ENCODE peak calls at places on chromosome 1, in eight cellular contexts. One of them, this sample, is unnamed.
A peak's percentile ranks its signal among the peaks of the same experiment; 100 is the strongest.

GRCh38 chr1:44544960-44545359 is 129.3 kb downstream of the TMEM53 start:
- DNase-seq in ovary: no peak
- DNase-seq in A549: no peak
- DNase-seq in kidney: no peak
- DNase-seq in aorta: no peak
- DNase-seq in CD4-positive, alpha-beta memory T cell: no peak
- DNase-seq in heart left ventricle: no peak
- DNase-seq in IMR-90: no peak
- DNase-seq in this sample: no peak

GRCh38 chr1:7589080-7589735 is 181.9 kb upstream of the VAMP3 start:
- DNase-seq in CD4-positive, alpha-beta memory T cell: no peak
- DNase-seq in IMR-90: no peak
- DNase-seq in heart left ventricle: no peak
- DNase-seq in ovary: no peak
- DNase-seq in aorta: peak; percentile 17
- DNase-seq in A549: no peak
- DNase-seq in kidney: peak; percentile 25
- DNase-seq in this sample: no peak

GRCh38 chr1:1616045-1616821 is 933 bp downstream of the MIB2 start:
- DNase-seq in IMR-90: peak; percentile 37
- DNase-seq in A549: no peak
- DNase-seq in aorta: peak; percentile 62
- DNase-seq in ovary: no peak
- DNase-seq in heart left ventricle: peak; percentile 69
- DNase-seq in kidney: no peak
- DNase-seq in CD4-positive, alpha-beta memory T cell: peak; percentile 47
- DNase-seq in this sample: peak; percentile 23

GRCh38 chr1:178940022-178940765 is 69.3 kb upstream of the ANGPTL1 start:
- DNase-seq in kidney: no peak
- DNase-seq in CD4-positive, alpha-beta memory T cell: no peak
- DNase-seq in ovary: no peak
- DNase-seq in IMR-90: peak; percentile 89
- DNase-seq in A549: no peak
- DNase-seq in heart left ventricle: no peak
- DNase-seq in aorta: no peak
- DNase-seq in this sample: no peak

GRCh38 chr1:26029864-26030481 is 8.4 kb downstream of the EXTL1 start:
- DNase-seq in kidney: no peak
- DNase-seq in heart left ventricle: no peak
- DNase-seq in CD4-positive, alpha-beta memory T cell: no peak
- DNase-seq in aorta: no peak
- DNase-seq in ovary: no peak
- DNase-seq in A549: no peak
- DNase-seq in IMR-90: no peak
- DNase-seq in this sample: no peak

GRCh38 chr1:41726899-41727748 is 191.6 kb downstream of the HIVEP3 start:
- DNase-seq in IMR-90: no peak
- DNase-seq in kidney: peak; percentile 82
- DNase-seq in A549: no peak
- DNase-seq in heart left ventricle: peak; percentile 83
- DNase-seq in CD4-positive, alpha-beta memory T cell: no peak
- DNase-seq in aorta: peak; percentile 91
- DNase-seq in ovary: no peak
- DNase-seq in this sample: no peak

GRCh38 chr1:15206418-15207030 is 40.5 kb upstream of the FHAD1 start:
- DNase-seq in kidney: no peak
- DNase-seq in IMR-90: peak; percentile 58
- DNase-seq in A549: no peak
- DNase-seq in CD4-positive, alpha-beta memory T cell: no peak
- DNase-seq in heart left ventricle: no peak
- DNase-seq in ovary: no peak
- DNase-seq in aorta: peak; percentile 26
- DNase-seq in this sample: no peak

GRCh38 chr1:11374079-11374747 is 101.2 kb downstream of the UBIAD1 start:
- DNase-seq in CD4-positive, alpha-beta memory T cell: no peak
- DNase-seq in A549: no peak
- DNase-seq in kidney: no peak
- DNase-seq in ovary: peak; percentile 17
- DNase-seq in IMR-90: no peak
- DNase-seq in aorta: no peak
- DNase-seq in heart left ventricle: no peak
- DNase-seq in this sample: no peak

GRCh38 chr1:207950750-207951149 is 39.8 kb upstream of the CD34 start:
- DNase-seq in IMR-90: no peak
- DNase-seq in A549: no peak
- DNase-seq in ovary: no peak
- DNase-seq in CD4-positive, alpha-beta memory T cell: no peak
- DNase-seq in kidney: no peak
- DNase-seq in heart left ventricle: no peak
- DNase-seq in aorta: no peak
- DNase-seq in this sample: no peak

GRCh38 chr1:21666572-21667320 is 2.4 kb downstream of the RAP1GAP start:
- DNase-seq in heart left ventricle: no peak
- DNase-seq in A549: no peak
- DNase-seq in IMR-90: no peak
- DNase-seq in ovary: no peak
- DNase-seq in CD4-positive, alpha-beta memory T cell: no peak
- DNase-seq in kidney: no peak
- DNase-seq in aorta: peak; percentile 34
- DNase-seq in this sample: no peak

GRCh38 chr1:8874230-8875201 is 4.0 kb downstream of the ENO1 start:
- DNase-seq in heart left ventricle: no peak
- DNase-seq in IMR-90: peak; percentile 61
- DNase-seq in ovary: no peak
- DNase-seq in aorta: no peak
- DNase-seq in A549: no peak
- DNase-seq in kidney: no peak
- DNase-seq in CD4-positive, alpha-beta memory T cell: no peak
- DNase-seq in this sample: no peak

GRCh38 chr1:8873506-8874229 is 4.8 kb downstream of the ENO1 start:
- DNase-seq in CD4-positive, alpha-beta memory T cell: peak; percentile 89
- DNase-seq in IMR-90: peak; percentile 98
- DNase-seq in kidney: peak; percentile 92
- DNase-seq in heart left ventricle: peak; percentile 73
- DNase-seq in ovary: peak; percentile 58
- DNase-seq in aorta: peak; percentile 95
- DNase-seq in A549: peak; percentile 82
- DNase-seq in this sample: peak; percentile 52

GRCh38 chr1:8873001-8873400 is 5.5 kb downstream of the ENO1 start:
- DNase-seq in IMR-90: no peak
- DNase-seq in CD4-positive, alpha-beta memory T cell: no peak
- DNase-seq in aorta: no peak
- DNase-seq in A549: no peak
- DNase-seq in ovary: no peak
- DNase-seq in heart left ventricle: no peak
- DNase-seq in kidney: no peak
- DNase-seq in this sample: no peak

GRCh38 chr1:8876099-8876496 is 2.4 kb downstream of the ENO1 start:
- DNase-seq in IMR-90: no peak
- DNase-seq in A549: no peak
- DNase-seq in kidney: no peak
- DNase-seq in aorta: no peak
- DNase-seq in heart left ventricle: no peak
- DNase-seq in ovary: no peak
- DNase-seq in CD4-positive, alpha-beta memory T cell: no peak
- DNase-seq in this sample: no peak

DNA sequence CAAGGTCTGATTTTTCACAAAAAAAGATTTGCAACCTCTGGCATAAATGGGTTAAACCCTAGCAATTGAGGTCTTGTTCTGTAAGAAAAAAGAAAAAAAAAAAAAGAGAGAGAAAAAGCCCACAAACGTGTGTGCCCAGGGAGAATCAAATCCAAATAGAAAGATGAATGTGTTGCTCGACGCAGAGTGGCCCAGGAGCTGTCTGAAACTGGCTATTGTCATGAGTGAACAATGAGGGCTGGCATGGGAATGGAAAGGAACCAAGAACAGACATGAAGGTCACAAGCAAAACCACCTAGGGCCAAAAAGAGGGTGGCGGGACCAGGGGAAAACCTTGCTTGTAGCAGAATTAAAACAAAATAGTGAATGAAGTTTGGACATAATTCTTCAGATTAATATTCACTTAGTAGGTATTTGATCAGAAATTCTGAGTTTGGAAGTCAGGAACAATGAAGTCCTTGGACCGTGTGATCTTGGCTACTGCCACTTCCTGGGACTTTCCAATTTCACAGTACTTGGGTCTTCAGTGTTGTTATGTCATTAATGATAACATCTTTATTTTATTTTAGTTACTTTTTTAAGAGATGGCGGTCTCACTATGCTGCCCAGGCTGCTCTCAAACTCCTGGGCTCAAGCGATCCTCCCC is 3.1 kb downstream of the ENO1 start:
- DNase-seq in IMR-90: no peak
- DNase-seq in aorta: no peak
- DNase-seq in heart left ventricle: peak; percentile 41
- DNase-seq in kidney: no peak
- DNase-seq in ovary: no peak
- DNase-seq in CD4-positive, alpha-beta memory T cell: peak; percentile 58
- DNase-seq in A549: no peak
- DNase-seq in this sample: no peak
- H3K4me3 ChIP-seq in IMR-90: no peak overlapping the region
- H3K4me3 ChIP-seq in aorta: no peak overlapping the region
- H3K4me3 ChIP-seq in heart left ventricle: no peak overlapping the region
- H3K4me3 ChIP-seq in kidney: peak overlapping the region; percentile 28
- H3K4me3 ChIP-seq in ovary: no peak overlapping the region
- H3K4me3 ChIP-seq in CD4-positive, alpha-beta memory T cell: no peak overlapping the region
- H3K4me3 ChIP-seq in A549: peak overlapping the region; percentile 78
- H3K4me3 ChIP-seq in this sample: no peak overlapping the region

DNA sequence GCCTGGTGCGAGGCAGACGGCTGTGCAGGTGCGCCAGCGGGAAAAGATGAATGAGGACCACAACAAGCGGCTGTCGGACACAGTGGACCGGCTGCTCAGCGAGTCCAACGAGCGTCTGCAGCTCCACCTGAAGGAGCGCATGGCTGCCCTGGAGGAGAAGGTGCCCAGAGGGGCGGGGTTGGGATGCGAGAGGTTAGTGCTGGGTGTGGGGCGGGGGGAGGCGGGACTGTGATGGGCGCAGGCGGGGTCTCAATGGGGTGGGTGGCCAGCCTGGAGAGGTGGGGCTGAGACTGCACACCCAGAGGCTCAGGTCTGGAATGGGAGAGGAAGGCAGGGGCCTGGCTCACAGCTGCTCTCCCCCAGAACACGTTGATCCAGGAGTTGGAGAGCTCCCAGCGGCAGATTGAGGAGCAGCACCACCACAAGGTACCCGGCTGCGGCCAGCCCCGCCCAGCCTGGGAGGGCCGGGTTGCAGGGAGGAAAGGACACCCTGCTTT is 22.3 kb downstream of the PPFIA4 start:
- DNase-seq in heart left ventricle: no peak
- DNase-seq in aorta: no peak
- DNase-seq in IMR-90: no peak
- DNase-seq in A549: no peak
- DNase-seq in ovary: no peak
- DNase-seq in kidney: peak; percentile 74
- DNase-seq in CD4-positive, alpha-beta memory T cell: no peak
- DNase-seq in this sample: no peak
- H3K4me1 ChIP-seq in heart left ventricle: peaks cover 16% of the 10 kb centered on the region
- H3K4me1 ChIP-seq in aorta: no peaks in the 10 kb centered on the region
- H3K4me1 ChIP-seq in IMR-90: peaks cover 8% of the 10 kb centered on the region
- H3K4me1 ChIP-seq in A549: peaks cover 6% of the 10 kb centered on the region
- H3K4me1 ChIP-seq in ovary: peaks cover 7% of the 10 kb centered on the region
- H3K4me1 ChIP-seq in kidney: no peaks in the 10 kb centered on the region
- H3K4me1 ChIP-seq in CD4-positive, alpha-beta memory T cell: no peaks in the 10 kb centered on the region
- H3K4me1 ChIP-seq in this sample: no peaks in the 10 kb centered on the region

GRCh38 chr1:200453544-200453905 is 43.7 kb upstream of the ZNF281 start:
- DNase-seq in aorta: no peak
- DNase-seq in A549: no peak
- DNase-seq in IMR-90: no peak
- DNase-seq in kidney: no peak
- DNase-seq in ovary: no peak
- DNase-seq in heart left ventricle: no peak
- DNase-seq in CD4-positive, alpha-beta memory T cell: no peak
- DNase-seq in this sample: no peak
- H3K27ac ChIP-seq in aorta: no peak overlapping the region
- H3K27ac ChIP-seq in A549: no peak overlapping the region
- H3K27ac ChIP-seq in IMR-90: no peak overlapping the region
- H3K27ac ChIP-seq in kidney: no peak overlapping the region
- H3K27ac ChIP-seq in ovary: no peak overlapping the region
- H3K27ac ChIP-seq in heart left ventricle: no peak overlapping the region
- H3K27ac ChIP-seq in CD4-positive, alpha-beta memory T cell: no peak overlapping the region
- H3K27ac ChIP-seq in this sample: no peak overlapping the region

GRCh38 chr1:201501812-201502510 is 5.0 kb downstream of the CSRP1 start:
- DNase-seq in A549: no peak
- DNase-seq in CD4-positive, alpha-beta memory T cell: no peak
- DNase-seq in heart left ventricle: no peak
- DNase-seq in kidney: no peak
- DNase-seq in aorta: no peak
- DNase-seq in IMR-90: no peak
- DNase-seq in ovary: no peak
- DNase-seq in this sample: no peak

GRCh38 chr1:201499795-201500669 is 6.9 kb downstream of the CSRP1 start:
- DNase-seq in A549: no peak
- DNase-seq in aorta: peak; percentile 74
- DNase-seq in heart left ventricle: peak; percentile 66
- DNase-seq in ovary: no peak
- DNase-seq in IMR-90: no peak
- DNase-seq in CD4-positive, alpha-beta memory T cell: no peak
- DNase-seq in kidney: no peak
- DNase-seq in this sample: no peak

GRCh38 chr1:201500670-201501120 is 6.2 kb downstream of the CSRP1 start:
- DNase-seq in heart left ventricle: no peak
- DNase-seq in ovary: peak; percentile 59
- DNase-seq in A549: no peak
- DNase-seq in aorta: peak; percentile 61
- DNase-seq in kidney: peak; percentile 81
- DNase-seq in IMR-90: no peak
- DNase-seq in CD4-positive, alpha-beta memory T cell: no peak
- DNase-seq in this sample: no peak

GRCh38 chr1:201502511-201502857 is 4.4 kb downstream of the CSRP1 start:
- DNase-seq in aorta: no peak
- DNase-seq in IMR-90: no peak
- DNase-seq in ovary: no peak
- DNase-seq in kidney: no peak
- DNase-seq in CD4-positive, alpha-beta memory T cell: no peak
- DNase-seq in A549: no peak
- DNase-seq in heart left ventricle: no peak
- DNase-seq in this sample: no peak

DNA sequence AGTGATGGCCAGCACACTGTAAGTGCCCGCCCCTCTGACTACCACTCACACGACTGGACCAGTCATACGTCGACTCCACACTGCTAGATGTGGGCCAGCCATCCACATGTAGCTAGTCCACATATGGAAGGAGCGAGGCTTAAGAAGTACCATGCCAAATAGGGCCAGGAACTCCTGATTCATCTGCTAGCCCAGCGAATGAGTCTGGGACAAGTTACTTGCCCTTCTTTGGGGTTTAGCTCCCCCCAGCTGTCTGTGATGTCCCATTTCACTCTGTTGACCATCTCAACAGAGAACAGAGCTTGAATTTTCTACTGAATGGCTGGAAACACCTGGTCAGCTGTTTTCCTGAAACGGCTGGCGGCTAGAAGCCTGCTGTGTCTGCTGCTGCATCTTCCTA is 5.8 kb downstream of the CSRP1 start:
- DNase-seq in IMR-90: peak; percentile 85
- DNase-seq in kidney: no peak
- DNase-seq in aorta: no peak
- DNase-seq in ovary: no peak
- DNase-seq in CD4-positive, alpha-beta memory T cell: no peak
- DNase-seq in heart left ventricle: no peak
- DNase-seq in A549: no peak
- DNase-seq in this sample: no peak
- H3K4me3 ChIP-seq in IMR-90: no peak overlapping the region
- H3K4me3 ChIP-seq in kidney: no peak overlapping the region
- H3K4me3 ChIP-seq in aorta: no peak overlapping the region
- H3K4me3 ChIP-seq in ovary: peak overlapping the region; percentile 17
- H3K4me3 ChIP-seq in CD4-positive, alpha-beta memory T cell: no peak overlapping the region
- H3K4me3 ChIP-seq in heart left ventricle: no peak overlapping the region
- H3K4me3 ChIP-seq in A549: no peak overlapping the region
- H3K4me3 ChIP-seq in this sample: no peak overlapping the region

This sample was measured in effector memory CD4-positive, alpha-beta T cell.